ENCODE peak calls at places on chromosomes 3 and 15, in ten cellular contexts. C is tibial nerve, S is uterus, B is epithelial cell of esophagus, H is Calu3, Q is BJ, A is progenitor cell of endocrine pancreas, Y is HFFc6, E is IMR-90, V is ovary. F is an unnamed sample.

GRCh38 chr3:111801697-111802655 is 57.1 kb upstream of the PHLDB2 start:
- DNase-seq in Q (peak; percentile 77), B (peak; percentile 95), V (no peak), H (no peak), C (peak; percentile 64), E (peak; percentile 89), Y (peak; percentile 89), A (no peak), S (no peak), F (no peak)

GRCh38 chr3:58032186-58032585 is 24.0 kb downstream of the FLNB start:
- DNase-seq in C (no peak), H (no peak), Q (no peak), Y (no peak), E (peak; percentile 65), S (no peak), B (peak; percentile 97), V (no peak), A (no peak), F (no peak)

GRCh38 chr3:5841609-5842008 is 654.1 kb downstream of the EDEM1 start:
- DNase-seq in Y (no peak), S (no peak), B (no peak), Q (no peak), C (no peak), H (no peak), V (no peak), E (no peak), A (no peak), F (no peak)

GRCh38 chr15:55250392-55250791 is 39.2 kb downstream of the RAB27A start:
- DNase-seq in Y (peak; percentile 38), Q (peak; percentile 79), V (no peak), H (no peak), E (peak; percentile 76), C (no peak), S (no peak), A (no peak), B (peak; percentile 93), F (no peak)

GRCh38 chr15:26864664-26865191 is 2.1 kb upstream of the GABRA5 start:
- DNase-seq in A (no peak), C (no peak), B (peak; percentile 57), H (no peak), Q (no peak), E (peak; percentile 36), S (no peak), V (no peak), Y (peak; percentile 45), F (peak; percentile 44)

GRCh38 chr15:100893964-100894295 is 14.3 kb downstream of the ALDH1A3 start:
- DNase-seq in C (no peak), B (no peak), E (no peak), A (no peak), V (no peak), H (no peak), S (no peak), Y (no peak), Q (no peak), F (no peak)

GRCh38 chr15:65804252-65804931 is 12.3 kb upstream of the DENND4A start:
- DNase-seq in Q (no peak), C (no peak), B (peak; percentile 24), S (no peak), H (no peak), V (no peak), Y (no peak), E (peak; percentile 63), A (no peak), F (no peak)

GRCh38 chr15:64943512-64944225 is 32.0 kb downstream of the ANKDD1A start:
- DNase-seq in H (no peak), S (no peak), E (no peak), A (no peak), C (peak; percentile 2), Y (no peak), Q (no peak), V (no peak), B (no peak), F (no peak)

GRCh38 chr3:178352300-178353021 is 183.8 kb upstream of the KCNMB2 start:
- DNase-seq in Q (peak; percentile 76), C (no peak), Y (peak; percentile 75), S (no peak), E (peak; percentile 86), V (no peak), A (no peak), B (peak; percentile 19), H (peak; percentile 57), F (no peak)

GRCh38 chr15:36863551-36863950 is 236.8 kb downstream of the MEIS2 start:
- DNase-seq in S (no peak), E (peak; percentile 56), B (no peak), A (no peak), H (no peak), Y (no peak), V (no peak), C (no peak), Q (no peak), F (no peak)
- TF ChIP-seq CTCF in S (no peak), E (no peak), B (no peak), A (no peak), H (no peak), Y (no peak), V (no peak), C (no peak), Q (no peak), F (no peak)

GRCh38 chr15:44130778-44131177 is 64.3 kb downstream of the FRMD5 start:
- DNase-seq in C (no peak), B (no peak), Q (no peak), A (no peak), Y (no peak), S (no peak), V (no peak), H (no peak), E (no peak), F (no peak)
- TF ChIP-seq CTCF in C (no peak), B (no peak), Q (no peak), A (no peak), Y (peak; percentile 63), S (no peak), V (no peak), H (no peak), E (peak; percentile 19), F (no peak)

GRCh38 chr15:31252386-31252785 is 74.2 kb upstream of the KLF13 start:
- DNase-seq in V (no peak), Y (no peak), A (no peak), C (no peak), S (no peak), B (no peak), E (no peak), H (no peak), Q (no peak), F (no peak)

GRCh38 chr15:31255176-31255510 is 71.5 kb upstream of the KLF13 start:
- DNase-seq in A (no peak), C (no peak), Q (no peak), Y (no peak), H (no peak), B (no peak), E (no peak), V (no peak), S (no peak), F (no peak)

GRCh38 chr15:31255732-31256384 is 70.8 kb upstream of the KLF13 start:
- DNase-seq in Q (no peak), C (no peak), B (no peak), V (no peak), A (no peak), E (no peak), H (no peak), S (no peak), Y (no peak), F (no peak)

GRCh38 chr15:31256385-31257265 is 70.0 kb upstream of the KLF13 start:
- DNase-seq in H (no peak), S (no peak), E (no peak), V (no peak), A (no peak), C (no peak), Y (no peak), B (no peak), Q (no peak), F (no peak)

DNA sequence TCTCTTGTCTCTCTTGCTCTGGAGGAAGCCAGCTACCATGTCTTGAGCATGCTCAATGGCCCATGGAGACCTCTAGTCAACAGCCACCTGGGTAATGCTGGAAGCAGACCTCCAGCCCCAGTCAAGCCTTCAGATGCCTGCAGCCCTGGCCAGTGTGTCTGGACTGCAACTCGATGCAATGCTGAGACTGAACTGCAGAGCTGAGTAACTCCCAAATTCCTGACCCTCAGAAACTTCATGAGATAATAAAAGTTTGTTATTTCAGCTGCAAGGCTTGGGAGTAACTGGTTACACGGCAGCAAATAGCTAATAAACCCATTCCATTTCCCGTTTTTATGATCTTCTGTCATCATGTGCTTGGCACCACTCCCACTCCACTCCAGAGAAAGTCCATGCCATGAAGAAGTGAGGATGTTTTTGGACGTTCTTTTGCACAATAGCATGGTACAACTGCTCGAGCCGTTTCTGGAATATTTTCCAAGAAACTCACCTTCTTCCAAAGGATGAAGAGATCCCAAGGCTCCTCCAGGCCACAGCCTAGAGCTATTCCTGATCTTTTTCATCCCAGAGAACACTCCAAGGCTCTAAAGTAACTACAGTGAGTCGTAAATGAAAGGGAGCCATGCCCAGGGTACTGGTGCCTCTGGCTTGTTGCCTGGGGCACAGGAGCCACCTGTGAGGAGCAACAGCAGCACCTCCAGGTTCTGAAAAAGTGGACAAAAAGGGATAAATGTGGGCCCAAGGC is 72.0 kb upstream of the KLF13 start:
- DNase-seq in A (no peak), B (no peak), C (peak; percentile 85), S (no peak), Q (peak; percentile 91), V (no peak), H (no peak), Y (peak; percentile 68), E (peak; percentile 37), F (no peak)
- TF ChIP-seq CTCF in A (no peak), B (no peak), C (no peak), S (no peak), Q (peak; percentile 37), V (no peak), H (no peak), Y (no peak), E (no peak), F (no peak)

GRCh38 chr3:124579641-124580040 is 150.6 kb upstream of the UMPS start:
- DNase-seq in Q (no peak), C (no peak), V (no peak), A (no peak), H (no peak), E (no peak), B (no peak), S (no peak), Y (no peak), F (no peak)
- TF ChIP-seq CTCF in Q (no peak), C (no peak), V (no peak), A (no peak), H (no peak), E (no peak), B (no peak), S (no peak), Y (no peak), F (no peak)

DNA sequence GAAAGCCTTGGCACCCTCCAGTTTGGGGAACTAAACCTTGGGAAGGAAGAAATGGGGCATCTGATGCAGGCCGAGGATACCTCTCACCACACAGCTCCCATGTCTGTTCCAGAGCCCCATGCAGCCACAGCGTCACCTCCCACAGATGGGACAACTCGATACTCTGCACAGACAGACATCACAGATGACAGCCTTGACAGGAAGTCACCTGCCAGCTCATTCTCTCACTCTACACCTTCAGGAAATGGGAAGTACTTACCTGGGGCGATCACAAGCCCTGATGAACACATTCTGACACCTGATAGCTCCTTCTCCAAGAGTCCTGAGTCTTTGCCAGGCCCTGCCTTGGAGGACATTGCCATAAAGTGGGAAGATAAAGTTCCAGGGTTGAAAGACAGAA is 7.7 kb downstream of the MAP1A start:
- DNase-seq in E (no peak), H (no peak), A (no peak), C (no peak), Y (no peak), Q (no peak), B (peak; percentile 39), S (no peak), V (no peak), F (no peak)
- TF ChIP-seq CTCF in E (no peak), H (no peak), A (no peak), C (no peak), Y (no peak), Q (no peak), B (no peak), S (no peak), V (no peak), F (no peak)

F was measured in neural crest cell.